ENCODE peak calls at places on chromosomes 4 and X, in eight cellular contexts. J, P, H, A, D, U, G and T are unnamed samples.
A peak's percentile ranks its signal among the peaks of the same experiment; 100 is the strongest.

GRCh38 chrX:41142130-41142529 is 56.9 kb downstream of the USP9X start:
- DNase-seq in A (no peak), D (no peak), U (no peak), G (no peak), P (no peak), H (no peak), J (no peak), T (no peak)

GRCh38 chrX:30533261-30533660 is 44.3 kb downstream of the TASL start:
- DNase-seq in A (no peak), D (no peak), U (no peak), H (no peak), G (no peak), J (no peak), P (no peak), T (no peak)

GRCh38 chrX:45719751-45720501 is 519.2 kb upstream of the DIPK2B start:
- DNase-seq in H (no peak), J (no peak), G (no peak), A (no peak), P (no peak), D (no peak), U (no peak), T (no peak)

GRCh38 chrX:65463550-65463949 is 71.0 kb downstream of the LAS1L start:
- DNase-seq in J (no peak), G (no peak), U (no peak), P (no peak), A (no peak), D (no peak), H (no peak), T (no peak)

GRCh38 chrX:3443186-3443585 is 96.7 kb upstream of the MXRA5 start:
- DNase-seq in H (no peak), U (no peak), J (no peak), G (no peak), P (no peak), D (no peak), A (no peak), T (no peak)

GRCh38 chrX:17738002-17738713 is 865 bp downstream of the SCML1 start:
- DNase-seq in H (no peak), G (peak; percentile 58), U (peak; percentile 51), J (peak; percentile 48), D (peak; percentile 58), P (peak; percentile 13), A (peak; percentile 28), T (peak; percentile 35)

GRCh38 chr4:153079824-153080486 is 124.3 kb upstream of the TRIM2 start:
- DNase-seq in D (no peak), P (no peak), G (no peak), A (no peak), J (no peak), U (no peak), H (no peak), T (no peak)

GRCh38 chr4:38759077-38759789 is 23.6 kb downstream of the TLR10 start:
- DNase-seq in G (peak; percentile 78), P (peak; percentile 37), A (peak; percentile 62), J (peak; percentile 68), D (peak; percentile 63), H (peak; percentile 62), U (peak; percentile 70), T (peak; percentile 52)

GRCh38 chr4:7429601-7430078 is 5.1 kb downstream of the PSAPL1 start:
- DNase-seq in G (no peak), A (no peak), P (no peak), U (no peak), D (no peak), J (no peak), H (no peak), T (peak; percentile 17)

GRCh38 chr4:77538144-77538543 is 67.5 kb upstream of the CXCL13 start:
- DNase-seq in D (no peak), U (no peak), P (no peak), H (no peak), G (no peak), A (no peak), J (no peak), T (no peak)

GRCh38 chr4:156102411-156102810 is 148.7 kb upstream of the CTSO start:
- DNase-seq in U (no peak), G (no peak), P (no peak), D (no peak), J (no peak), H (no peak), A (no peak), T (no peak)

GRCh38 chr4:6852582-6852981 is 57.0 kb upstream of the TBC1D14 start:
- DNase-seq in D (no peak), G (no peak), A (no peak), J (no peak), P (no peak), H (no peak), U (no peak), T (no peak)

GRCh38 chr4:110630621-110631402 is 7.9 kb upstream of the PITX2 start:
- DNase-seq in D (no peak), H (no peak), P (no peak), A (no peak), G (no peak), J (no peak), U (no peak), T (no peak)

GRCh38 chrX:7155163-7155562 is 7.2 kb upstream of the PUDP start:
- DNase-seq in U (no peak), G (no peak), J (no peak), P (no peak), H (no peak), A (no peak), D (no peak), T (no peak)

GRCh38 chrX:152072236-152072635 is 66.1 kb downstream of the MAGEA10 start:
- DNase-seq in A (no peak), G (no peak), H (no peak), D (peak; percentile 5), U (no peak), P (no peak), J (no peak), T (no peak)

GRCh38 chrX:41664307-41665299 is 24.2 kb upstream of the GPR34 start:
- DNase-seq in P (no peak), D (no peak), A (no peak), G (no peak), U (peak; percentile 22), H (no peak), J (peak; percentile 10), T (no peak)

GRCh38 chr4:74451214-74451661 is 6.3 kb downstream of the AREG start:
- DNase-seq in H (no peak), J (no peak), U (no peak), A (no peak), G (no peak), P (no peak), D (no peak), T (no peak)

GRCh38 chr4:19774690-19775256 is 476.9 kb upstream of the SLIT2 start:
- DNase-seq in U (no peak), G (no peak), D (no peak), A (no peak), H (no peak), J (no peak), P (no peak), T (no peak)

GRCh38 chrX:9677098-9677739 is 88.4 kb downstream of the GPR143 start:
- DNase-seq in H (no peak), U (peak; percentile 4), J (peak; percentile 12), G (no peak), D (no peak), A (no peak), P (no peak), T (peak; percentile 37)

GRCh38 chr4:185122681-185123345 is 20.3 kb upstream of the SLC25A4 start:
- DNase-seq in U (no peak), G (no peak), D (no peak), J (no peak), P (no peak), A (no peak), H (no peak), T (no peak)

GRCh38 chrX:19810809-19811208 is 76.6 kb downstream of the SH3KBP1 start:
- DNase-seq in G (no peak), P (no peak), J (no peak), D (no peak), A (no peak), H (no peak), U (no peak), T (no peak)

GRCh38 chrX:44621088-44621487 is 78.4 kb upstream of the FUNDC1 start:
- DNase-seq in P (no peak), U (no peak), A (no peak), D (no peak), H (no peak), J (no peak), G (no peak), T (no peak)

GRCh38 chr4:70544279-70544870 is 26.0 kb downstream of the AMTN start:
- DNase-seq in D (no peak), U (no peak), P (no peak), H (no peak), J (no peak), A (no peak), G (no peak), T (no peak)

GRCh38 chrX:40474205-40474626 is 106.6 kb upstream of the ATP6AP2 start:
- DNase-seq in U (no peak), J (no peak), A (peak; percentile 77), G (peak; percentile 61), P (no peak), D (peak; percentile 38), H (no peak), T (peak; percentile 27)

GRCh38 chr4:63218837-63219236 is 1190.4 kb downstream of the TECRL start:
- DNase-seq in U (no peak), A (no peak), H (no peak), J (no peak), G (no peak), D (no peak), P (no peak), T (no peak)

GRCh38 chr4:152937535-152938236 is 1.6 kb downstream of the FHDC1 start:
- DNase-seq in D (peak; percentile 29), U (no peak), P (peak; percentile 4), J (peak; percentile 19), G (peak; percentile 78), A (peak; percentile 59), H (no peak), T (peak; percentile 45)

GRCh38 chr4:148893095-148893494 is 450.9 kb upstream of the NR3C2 start:
- DNase-seq in H (no peak), A (no peak), J (no peak), P (no peak), U (no peak), G (no peak), D (peak; percentile 74), T (peak; percentile 75)

GRCh38 chr4:141807501-141807900 is 171.1 kb downstream of the IL15 start:
- DNase-seq in J (no peak), D (no peak), A (no peak), U (no peak), P (no peak), G (no peak), H (no peak), T (no peak)

GRCh38 chrX:152814048-152814447 is 16.5 kb downstream of the CETN2 start:
- DNase-seq in H (no peak), G (no peak), D (no peak), P (no peak), U (no peak), A (no peak), J (no peak), T (no peak)